ENCODE peak calls at places on chromosome 13, in six cellular contexts. J is left ventricle myocardium inferior, B is A673, Z is A549, H is IMR-90, W is testis. O is an unnamed sample.

GRCh38 chr13:77535448-77535847 is at the start of gene SCEL:
- DNase-seq in J (no peak), Z (no peak), H (no peak), B (no peak), W (no peak), O (no peak)

GRCh38 chr13:111630411-111630810 is 310.0 kb downstream of the TEX29 start:
- DNase-seq in B (no peak), H (no peak), Z (no peak), J (no peak), W (no peak), O (no peak)

GRCh38 chr13:103101500-103101899 is 35.3 kb upstream of the SLC10A2 start:
- DNase-seq in B (no peak), H (no peak), J (no peak), W (no peak), Z (no peak), O (no peak)

GRCh38 chr13:42769650-42770049 is 11.7 kb upstream of the FAM216B start:
- DNase-seq in B (no peak), Z (no peak), W (no peak), H (no peak), J (no peak), O (peak; percentile 15)

GRCh38 chr13:48600374-48601364 is 53.1 kb upstream of the CYSLTR2 start:
- DNase-seq in B (peak; percentile 4), J (no peak), W (peak; percentile 62), H (peak; percentile 71), Z (no peak), O (no peak)

GRCh38 chr13:23654111-23655110 is 84.2 kb downstream of the TNFRSF19 start:
- DNase-seq in W (no peak), H (peak; percentile 80), B (no peak), Z (no peak), J (peak; percentile 50), O (no peak)

GRCh38 chr13:95620498-95621140 is 23.9 kb downstream of the DZIP1 start:
- DNase-seq in J (no peak), Z (no peak), H (no peak), B (no peak), W (no peak), O (no peak)

GRCh38 chr13:94065741-94066140 is 413.7 kb downstream of the DCT start:
- DNase-seq in H (peak; percentile 78), B (peak; percentile 60), W (no peak), Z (no peak), J (no peak), O (no peak)

GRCh38 chr13:21744149-21744548 is 73.3 kb downstream of the FGF9 start:
- DNase-seq in B (no peak), Z (no peak), W (no peak), J (no peak), H (peak; percentile 37), O (no peak)

GRCh38 chr13:104414181-104414580 is 1348.0 kb upstream of the SLC10A2 start:
- DNase-seq in W (no peak), H (no peak), J (no peak), Z (no peak), B (no peak), O (no peak)

GRCh38 chr13:60370343-60370742 is 26.7 kb upstream of the TDRD3 start:
- DNase-seq in Z (no peak), B (no peak), W (no peak), J (no peak), H (no peak), O (no peak)

GRCh38 chr13:23497186-23497585 is 63.7 kb upstream of the SACS start:
- DNase-seq in W (no peak), B (no peak), Z (no peak), H (no peak), J (no peak), O (no peak)

GRCh38 chr13:21970918-21971317 is 300.0 kb downstream of the FGF9 start:
- DNase-seq in J (no peak), Z (no peak), H (no peak), B (no peak), W (no peak), O (no peak)

GRCh38 chr13:26664942-26665341 is 95.6 kb downstream of the GPR12 start:
- DNase-seq in B (no peak), J (no peak), W (no peak), H (no peak), Z (no peak), O (no peak)

GRCh38 chr13:112102243-112102642 is 35.3 kb downstream of the SOX1 start:
- DNase-seq in B (peak; percentile 81), H (no peak), W (no peak), Z (no peak), J (no peak), O (no peak)

GRCh38 chr13:36907266-36907665 is 12.8 kb downstream of the SMAD9 start:
- DNase-seq in B (no peak), W (no peak), Z (no peak), J (no peak), H (no peak), O (no peak)

GRCh38 chr13:109123971-109124370 is 494.6 kb downstream of the MYO16 start:
- DNase-seq in W (no peak), J (no peak), H (no peak), Z (no peak), B (peak; percentile 73), O (peak; percentile 62)

GRCh38 chr13:46668302-46668720 is 115.3 kb downstream of the LRCH1 start:
- DNase-seq in H (peak; percentile 95), B (peak; percentile 83), J (peak; percentile 35), Z (no peak), W (peak; percentile 34), O (no peak)

GRCh38 chr13:65638572-65639168 is 1591.5 kb downstream of the PCDH9 start:
- DNase-seq in H (peak; percentile 63), J (no peak), Z (peak; percentile 29), B (peak; percentile 68), W (peak; percentile 25), O (peak; percentile 5)

GRCh38 chr13:76939215-76939614 is 9.1 kb upstream of the ACOD1 start:
- DNase-seq in H (peak; percentile 41), W (no peak), B (peak; percentile 9), Z (no peak), J (no peak), O (no peak)

GRCh38 chr13:109904218-109904617 is 117.8 kb upstream of the IRS2 start:
- DNase-seq in B (peak; percentile 41), Z (peak; percentile 47), W (no peak), H (no peak), J (no peak), O (peak; percentile 73)

GRCh38 chr13:114132419-114133121 is at the start of gene RASA3:
- DNase-seq in J (peak; percentile 83), W (peak; percentile 68), H (peak; percentile 79), B (peak; percentile 82), Z (peak; percentile 54), O (peak; percentile 88)

GRCh38 chr13:94641432-94641941 is 39.8 kb downstream of the GPR180 start:
- DNase-seq in W (no peak), J (no peak), B (peak; percentile 82), H (peak; percentile 86), Z (peak; percentile 7), O (no peak)

GRCh38 chr13:44921931-44922758 is 67.1 kb downstream of the NUFIP1 start:
- DNase-seq in Z (peak; percentile 92), W (peak; percentile 64), B (peak; percentile 39), J (no peak), H (peak; percentile 98), O (no peak)

GRCh38 chr13:109783447-109783814 is 3.0 kb downstream of the IRS2 start:
- DNase-seq in B (peak; percentile 82), W (no peak), Z (no peak), J (no peak), H (no peak), O (peak; percentile 36)

GRCh38 chr13:50244913-50245574 is 229.8 kb downstream of the KCNRG start:
- DNase-seq in Z (peak; percentile 90), H (peak; percentile 88), W (no peak), J (no peak), B (no peak), O (no peak)

GRCh38 chr13:85864963-85865530 is 65.8 kb upstream of the SLITRK6 start:
- DNase-seq in J (no peak), B (peak; percentile 49), Z (peak; percentile 50), W (peak; percentile 54), H (peak; percentile 38), O (peak; percentile 67)

GRCh38 chr13:23375007-23375971 is 58.2 kb downstream of the SACS start:
- DNase-seq in B (peak; percentile 95), W (peak; percentile 98), Z (peak; percentile 91), H (peak; percentile 92), J (peak; percentile 98), O (peak; percentile 97)

GRCh38 chr13:62682788-62683187 is 1267.1 kb upstream of the PCDH20 start:
- DNase-seq in B (no peak), J (no peak), W (no peak), Z (no peak), H (peak; percentile 1), O (no peak)
- H3K27ac ChIP-seq in B (no peak overlapping the region), J (no peak overlapping the region), W (no peak overlapping the region), Z (no peak overlapping the region), H (no peak overlapping the region), O (no peak overlapping the region)

DNA sequence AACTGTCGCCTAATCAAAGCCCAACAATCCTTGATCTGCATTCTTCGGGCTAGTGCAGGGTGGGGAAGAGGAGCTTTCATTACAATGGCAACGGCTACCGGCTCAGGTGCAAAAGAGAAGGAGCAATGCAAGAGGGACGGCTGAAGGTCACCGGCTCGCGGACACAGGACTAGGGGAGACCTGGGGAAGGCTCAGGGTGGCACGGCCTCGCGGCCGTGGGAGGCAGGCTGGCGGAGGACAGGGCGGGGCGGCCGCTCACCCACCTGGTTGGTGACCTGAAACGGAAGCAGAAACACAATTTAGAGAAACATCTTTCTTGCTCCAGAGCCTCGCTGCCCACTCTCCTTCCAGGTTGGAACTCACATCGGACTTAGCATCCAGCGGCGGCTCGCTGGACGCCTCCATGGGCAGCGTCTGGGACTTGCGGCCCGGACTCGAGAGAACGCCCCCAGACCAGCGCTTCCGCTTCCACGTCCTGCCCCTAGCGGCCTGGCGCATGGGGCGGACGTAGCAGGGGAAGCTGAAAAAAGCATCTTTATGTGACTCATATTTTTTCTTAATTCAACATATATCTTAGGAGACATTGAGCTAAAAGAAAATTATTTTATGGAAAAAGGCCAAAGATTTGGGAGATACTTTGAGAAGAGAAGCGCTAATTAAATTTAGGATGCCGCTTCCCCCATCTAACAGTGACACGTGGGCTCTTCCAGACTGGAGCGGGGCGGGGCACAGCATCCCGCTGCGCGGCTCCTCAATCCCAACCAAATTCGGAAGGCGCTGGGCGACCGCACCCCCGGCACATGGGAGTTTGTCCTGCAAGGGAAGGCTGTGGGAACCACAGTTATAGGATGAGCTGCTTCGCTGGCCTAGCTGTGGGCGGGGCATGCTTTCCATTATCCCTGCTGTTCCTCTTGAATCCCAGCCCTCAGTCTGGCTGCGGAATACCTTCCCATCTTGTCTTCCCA is at the start of gene COMMD6:
- DNase-seq in W (peak; percentile 85), Z (peak; percentile 93), J (peak; percentile 80), B (peak; percentile 91), H (peak; percentile 87), O (peak; percentile 81)
- TF ChIP-seq CTCF in W (peak; percentile 52), Z (no peak), J (peak; percentile 77), B (no peak), H (no peak), O (no peak)

DNA sequence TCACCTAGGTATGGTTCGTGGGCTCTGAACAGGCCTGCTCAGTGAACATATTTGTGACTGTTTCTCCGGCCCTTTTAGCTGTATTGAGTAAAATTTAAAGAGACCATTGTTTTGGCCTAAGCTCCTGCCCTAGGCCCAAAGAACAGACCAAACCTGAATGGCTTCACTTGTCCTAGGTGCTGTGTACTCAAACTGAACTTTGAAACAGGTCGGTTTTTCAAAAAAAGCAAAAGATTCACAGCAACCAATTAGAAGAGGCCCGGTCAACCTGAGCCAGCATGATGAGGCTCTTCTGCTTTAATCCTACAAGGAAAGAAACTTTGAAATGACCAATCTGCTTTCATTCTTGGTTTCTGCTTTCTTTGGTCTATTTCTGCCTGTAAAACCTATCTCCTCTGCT is 50.6 kb downstream of the USPL1 start:
- DNase-seq in Z (no peak), H (no peak), J (no peak), B (no peak), W (no peak), O (no peak)
- H3K27ac ChIP-seq in Z (no peak overlapping the region), H (no peak overlapping the region), J (no peak overlapping the region), B (no peak overlapping the region), W (no peak overlapping the region), O (no peak overlapping the region)

GRCh38 chr13:34640179-34640929 is 301.7 kb upstream of the NBEA start:
- DNase-seq in B (no peak), J (no peak), H (no peak), W (no peak), Z (no peak), O (no peak)
- TF ChIP-seq CTCF in B (no peak), J (no peak), H (no peak), W (no peak), Z (no peak), O (no peak)